ENCODE peak calls at places on chromosomes 6 and 20, in four cellular contexts. X is activated T-cell treated with anti-CD3 and anti-CD28 coated beads for 48 hours; A is T-cell; E is stimulated activated CD8-positive, alpha-beta memory T cell treated with anti-CD3 and anti-CD28 coated beads, Interleukin-12 subunit alpha, Interleukin-12 subunit beta, amount 100 ng/mL, for 1 hour. C is an unnamed sample.

GRCh38 chr6:20919677-20920385 is 385.6 kb downstream of the CDKAL1 start:
- DNase-seq in A (no peak), E (no peak), X (no peak), C (no peak)

GRCh38 chr20:46631212-46631869 is 19.9 kb downstream of the SLC13A3 start:
- DNase-seq in X (no peak), E (no peak), A (no peak), C (no peak)

GRCh38 chr6:33595001-33595846 is 15.1 kb upstream of the BAK1 start:
- DNase-seq in X (no peak), E (no peak), A (no peak), C (no peak)

GRCh38 chr6:135722679-135723078 is 128.8 kb upstream of the PDE7B start:
- DNase-seq in E (no peak), X (no peak), A (no peak), C (no peak)

GRCh38 chr20:36629719-36630340 is 16.2 kb downstream of the SLA2 start:
- DNase-seq in E (no peak), A (peak), X (no peak), C (no peak)

GRCh38 chr6:22785036-22785435 is 215.7 kb downstream of the HDGFL1 start:
- DNase-seq in X (no peak), E (no peak), A (no peak), C (no peak)

GRCh38 chr20:10848810-10849370 is 175.1 kb upstream of the JAG1 start:
- DNase-seq in A (no peak), E (no peak), X (no peak), C (no peak)

GRCh38 chr6:54267798-54268197 is 40.4 kb upstream of the TINAG start:
- DNase-seq in A (no peak), E (no peak), X (no peak), C (no peak)

GRCh38 chr6:120026791-120027190 is 677.2 kb upstream of the MAN1A1 start:
- DNase-seq in E (no peak), A (no peak), X (no peak), C (no peak)

GRCh38 chr6:12791371-12791770 is 74.8 kb downstream of the PHACTR1 start:
- DNase-seq in E (no peak), A (no peak), X (no peak), C (no peak)

GRCh38 chr20:39823239-39823638 is 861.1 kb downstream of the DHX35 start:
- DNase-seq in X (no peak), E (no peak), A (no peak), C (no peak)

GRCh38 chr20:49483018-49483705 is 694 bp upstream of the KCNB1 start:
- DNase-seq in A (no peak), E (no peak), X (no peak), C (no peak)